ENCODE peak calls at places on chromosomes 12 and 14, in seven cellular contexts. One of them, this sample, is unnamed.

GRCh38 chr12:124188561-124189405 is 106.1 kb upstream of the RFLNA start:
- DNase-seq in left ventricle myocardium inferior: no peak
- DNase-seq in tibial artery: no peak
- DNase-seq in effector memory CD4-positive, alpha-beta T cell: no peak
- DNase-seq in cardiac muscle cell: no peak
- DNase-seq in dorsolateral prefrontal cortex: no peak
- DNase-seq in heart right ventricle: no peak
- DNase-seq in this sample: no peak

GRCh38 chr12:123142948-123143752 is 7.7 kb downstream of the PITPNM2 start:
- DNase-seq in left ventricle myocardium inferior: no peak
- DNase-seq in tibial artery: peak; percentile 68
- DNase-seq in effector memory CD4-positive, alpha-beta T cell: no peak
- DNase-seq in cardiac muscle cell: no peak
- DNase-seq in dorsolateral prefrontal cortex: no peak
- DNase-seq in heart right ventricle: no peak
- DNase-seq in this sample: no peak

GRCh38 chr12:75913502-75914110 is 118.0 kb downstream of the PHLDA1 start:
- DNase-seq in left ventricle myocardium inferior: peak; percentile 30
- DNase-seq in tibial artery: no peak
- DNase-seq in effector memory CD4-positive, alpha-beta T cell: no peak
- DNase-seq in cardiac muscle cell: peak; percentile 54
- DNase-seq in dorsolateral prefrontal cortex: no peak
- DNase-seq in heart right ventricle: peak; percentile 20
- DNase-seq in this sample: no peak

GRCh38 chr12:54357802-54358619 is 6.3 kb downstream of the GPR84 start:
- DNase-seq in left ventricle myocardium inferior: no peak
- DNase-seq in tibial artery: no peak
- DNase-seq in effector memory CD4-positive, alpha-beta T cell: no peak
- DNase-seq in cardiac muscle cell: no peak
- DNase-seq in dorsolateral prefrontal cortex: no peak
- DNase-seq in heart right ventricle: no peak
- DNase-seq in this sample: peak; percentile 47

GRCh38 chr12:101564912-101565311 is 29.9 kb upstream of the MYBPC1 start:
- DNase-seq in left ventricle myocardium inferior: no peak
- DNase-seq in tibial artery: no peak
- DNase-seq in effector memory CD4-positive, alpha-beta T cell: no peak
- DNase-seq in cardiac muscle cell: peak; percentile 3
- DNase-seq in dorsolateral prefrontal cortex: no peak
- DNase-seq in heart right ventricle: no peak
- DNase-seq in this sample: no peak

GRCh38 chr12:79531547-79531946 is 159.2 kb downstream of the PAWR start:
- DNase-seq in left ventricle myocardium inferior: no peak
- DNase-seq in tibial artery: no peak
- DNase-seq in effector memory CD4-positive, alpha-beta T cell: no peak
- DNase-seq in cardiac muscle cell: peak; percentile 64
- DNase-seq in dorsolateral prefrontal cortex: no peak
- DNase-seq in heart right ventricle: no peak
- DNase-seq in this sample: no peak

GRCh38 chr14:77316872-77317271 is 3.8 kb downstream of the POMT2 start:
- DNase-seq in left ventricle myocardium inferior: no peak
- DNase-seq in tibial artery: no peak
- DNase-seq in effector memory CD4-positive, alpha-beta T cell: no peak
- DNase-seq in cardiac muscle cell: no peak
- DNase-seq in dorsolateral prefrontal cortex: no peak
- DNase-seq in heart right ventricle: no peak
- DNase-seq in this sample: no peak

GRCh38 chr14:96986701-96987474 is 189.7 kb downstream of the VRK1 start:
- DNase-seq in left ventricle myocardium inferior: no peak
- DNase-seq in tibial artery: no peak
- DNase-seq in effector memory CD4-positive, alpha-beta T cell: no peak
- DNase-seq in cardiac muscle cell: no peak
- DNase-seq in dorsolateral prefrontal cortex: no peak
- DNase-seq in heart right ventricle: no peak
- DNase-seq in this sample: no peak

GRCh38 chr12:50564240-50564947 is 59.6 kb downstream of the DIP2B start:
- DNase-seq in left ventricle myocardium inferior: no peak
- DNase-seq in tibial artery: no peak
- DNase-seq in effector memory CD4-positive, alpha-beta T cell: no peak
- DNase-seq in cardiac muscle cell: peak; percentile 67
- DNase-seq in dorsolateral prefrontal cortex: no peak
- DNase-seq in heart right ventricle: no peak
- DNase-seq in this sample: no peak

GRCh38 chr14:60720962-60721330 is 3.2 kb downstream of the SIX4 start:
- DNase-seq in left ventricle myocardium inferior: no peak
- DNase-seq in tibial artery: no peak
- DNase-seq in effector memory CD4-positive, alpha-beta T cell: no peak
- DNase-seq in cardiac muscle cell: no peak
- DNase-seq in dorsolateral prefrontal cortex: no peak
- DNase-seq in heart right ventricle: no peak
- DNase-seq in this sample: no peak

GRCh38 chr12:50764116-50764860 is 387 bp downstream of the ATF1 start:
- DNase-seq in left ventricle myocardium inferior: no peak
- DNase-seq in tibial artery: peak; percentile 72
- DNase-seq in effector memory CD4-positive, alpha-beta T cell: peak; percentile 72
- DNase-seq in cardiac muscle cell: peak; percentile 49
- DNase-seq in dorsolateral prefrontal cortex: no peak
- DNase-seq in heart right ventricle: peak; percentile 69
- DNase-seq in this sample: peak; percentile 77

GRCh38 chr12:40314927-40315326 is 90.1 kb downstream of the LRRK2 start:
- DNase-seq in left ventricle myocardium inferior: no peak
- DNase-seq in tibial artery: no peak
- DNase-seq in effector memory CD4-positive, alpha-beta T cell: no peak
- DNase-seq in cardiac muscle cell: no peak
- DNase-seq in dorsolateral prefrontal cortex: no peak
- DNase-seq in heart right ventricle: no peak
- DNase-seq in this sample: no peak
- H3K27ac ChIP-seq in left ventricle myocardium inferior: no peak overlapping the region
- H3K27ac ChIP-seq in tibial artery: no peak overlapping the region
- H3K27ac ChIP-seq in effector memory CD4-positive, alpha-beta T cell: no peak overlapping the region
- H3K27ac ChIP-seq in cardiac muscle cell: no peak overlapping the region
- H3K27ac ChIP-seq in dorsolateral prefrontal cortex: no peak overlapping the region
- H3K27ac ChIP-seq in heart right ventricle: no peak overlapping the region
- H3K27ac ChIP-seq in this sample: no peak overlapping the region

GRCh38 chr14:65336191-65336591 is 76.3 kb upstream of the FUT8 start:
- DNase-seq in left ventricle myocardium inferior: no peak
- DNase-seq in tibial artery: no peak
- DNase-seq in effector memory CD4-positive, alpha-beta T cell: no peak
- DNase-seq in cardiac muscle cell: peak; percentile 64
- DNase-seq in dorsolateral prefrontal cortex: no peak
- DNase-seq in heart right ventricle: no peak
- DNase-seq in this sample: no peak
- H3K27ac ChIP-seq in left ventricle myocardium inferior: no peak overlapping the region
- H3K27ac ChIP-seq in tibial artery: no peak overlapping the region
- H3K27ac ChIP-seq in effector memory CD4-positive, alpha-beta T cell: no peak overlapping the region
- H3K27ac ChIP-seq in cardiac muscle cell: no peak overlapping the region
- H3K27ac ChIP-seq in dorsolateral prefrontal cortex: no peak overlapping the region
- H3K27ac ChIP-seq in heart right ventricle: no peak overlapping the region
- H3K27ac ChIP-seq in this sample: no peak overlapping the region

DNA sequence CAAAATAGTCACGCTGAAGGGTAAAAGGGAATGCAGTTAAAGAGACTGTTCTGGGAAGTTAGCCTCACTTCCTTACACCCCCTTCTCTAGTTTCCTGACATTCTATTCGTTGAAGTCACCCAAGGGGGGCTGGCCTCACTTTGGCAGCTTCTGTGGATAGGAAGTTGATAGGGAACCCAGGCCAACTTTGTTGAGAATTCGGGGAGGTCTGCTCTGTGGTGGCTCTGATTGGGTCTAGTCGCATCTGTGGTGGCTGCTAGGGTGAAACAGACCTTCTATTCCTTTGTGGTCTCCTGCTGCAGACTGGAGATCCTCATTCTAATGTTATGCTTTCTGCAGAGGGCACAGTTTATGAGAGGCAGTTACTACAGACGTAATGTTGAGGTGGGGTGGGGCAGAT is 28.8 kb upstream of the GZMB start:
- DNase-seq in left ventricle myocardium inferior: no peak
- DNase-seq in tibial artery: no peak
- DNase-seq in effector memory CD4-positive, alpha-beta T cell: no peak
- DNase-seq in cardiac muscle cell: no peak
- DNase-seq in dorsolateral prefrontal cortex: no peak
- DNase-seq in heart right ventricle: no peak
- DNase-seq in this sample: no peak
- H3K27ac ChIP-seq in left ventricle myocardium inferior: peak overlapping the region; percentile 39
- H3K27ac ChIP-seq in tibial artery: no peak overlapping the region
- H3K27ac ChIP-seq in effector memory CD4-positive, alpha-beta T cell: no peak overlapping the region
- H3K27ac ChIP-seq in cardiac muscle cell: no peak overlapping the region
- H3K27ac ChIP-seq in dorsolateral prefrontal cortex: no peak overlapping the region
- H3K27ac ChIP-seq in heart right ventricle: peak overlapping the region; percentile 57
- H3K27ac ChIP-seq in this sample: no peak overlapping the region

GRCh38 chr12:56591111-56591510 is 39.0 kb downstream of the BAZ2A start:
- DNase-seq in left ventricle myocardium inferior: no peak
- DNase-seq in tibial artery: no peak
- DNase-seq in effector memory CD4-positive, alpha-beta T cell: no peak
- DNase-seq in cardiac muscle cell: no peak
- DNase-seq in dorsolateral prefrontal cortex: no peak
- DNase-seq in heart right ventricle: no peak
- DNase-seq in this sample: no peak

GRCh38 chr12:56591961-56592360 is 38.2 kb downstream of the BAZ2A start:
- DNase-seq in left ventricle myocardium inferior: no peak
- DNase-seq in tibial artery: no peak
- DNase-seq in effector memory CD4-positive, alpha-beta T cell: no peak
- DNase-seq in cardiac muscle cell: no peak
- DNase-seq in dorsolateral prefrontal cortex: no peak
- DNase-seq in heart right ventricle: no peak
- DNase-seq in this sample: no peak

GRCh38 chr12:56590237-56590830 is 39.8 kb downstream of the BAZ2A start:
- DNase-seq in left ventricle myocardium inferior: no peak
- DNase-seq in tibial artery: no peak
- DNase-seq in effector memory CD4-positive, alpha-beta T cell: no peak
- DNase-seq in cardiac muscle cell: peak; percentile 37
- DNase-seq in dorsolateral prefrontal cortex: no peak
- DNase-seq in heart right ventricle: no peak
- DNase-seq in this sample: no peak

GRCh38 chr12:56596815-56597214 is 33.3 kb downstream of the BAZ2A start:
- DNase-seq in left ventricle myocardium inferior: no peak
- DNase-seq in tibial artery: no peak
- DNase-seq in effector memory CD4-positive, alpha-beta T cell: no peak
- DNase-seq in cardiac muscle cell: no peak
- DNase-seq in dorsolateral prefrontal cortex: no peak
- DNase-seq in heart right ventricle: no peak
- DNase-seq in this sample: no peak

GRCh38 chr12:56593909-56594621 is 36.1 kb downstream of the BAZ2A start:
- DNase-seq in left ventricle myocardium inferior: no peak
- DNase-seq in tibial artery: peak; percentile 77
- DNase-seq in effector memory CD4-positive, alpha-beta T cell: peak; percentile 30
- DNase-seq in cardiac muscle cell: peak; percentile 83
- DNase-seq in dorsolateral prefrontal cortex: peak; percentile 46
- DNase-seq in heart right ventricle: no peak
- DNase-seq in this sample: peak; percentile 5
- H3K27ac ChIP-seq in left ventricle myocardium inferior: peak overlapping the region; percentile 54
- H3K27ac ChIP-seq in tibial artery: peak overlapping the region; percentile 58
- H3K27ac ChIP-seq in effector memory CD4-positive, alpha-beta T cell: no peak overlapping the region
- H3K27ac ChIP-seq in cardiac muscle cell: peak overlapping the region; percentile 91
- H3K27ac ChIP-seq in dorsolateral prefrontal cortex: peak overlapping the region; percentile 13
- H3K27ac ChIP-seq in heart right ventricle: no peak overlapping the region
- H3K27ac ChIP-seq in this sample: peak overlapping the region; percentile 63

DNA sequence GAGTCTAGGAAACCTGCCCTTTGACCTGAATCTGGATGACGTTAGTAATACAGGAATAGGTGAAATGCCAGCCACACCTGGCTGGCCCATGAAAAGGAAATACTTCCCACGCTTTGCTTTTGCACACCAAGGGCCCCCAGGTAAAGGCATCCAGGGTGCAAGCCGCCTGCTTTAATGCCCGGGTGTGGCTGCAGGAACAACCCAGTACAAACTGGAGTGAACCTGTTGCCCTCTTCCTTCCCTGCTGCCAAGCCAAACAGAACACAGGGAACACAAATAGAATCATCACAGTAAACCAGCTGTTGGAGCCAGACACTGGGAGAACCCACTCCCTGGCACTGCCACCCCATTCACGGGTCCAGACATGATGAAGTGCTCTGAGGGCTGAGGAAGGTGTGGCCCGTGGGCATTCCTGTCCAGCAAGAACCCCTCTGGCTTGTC is 24.2 kb upstream of the FOS start:
- DNase-seq in left ventricle myocardium inferior: no peak
- DNase-seq in tibial artery: peak; percentile 80
- DNase-seq in effector memory CD4-positive, alpha-beta T cell: no peak
- DNase-seq in cardiac muscle cell: no peak
- DNase-seq in dorsolateral prefrontal cortex: no peak
- DNase-seq in heart right ventricle: no peak
- DNase-seq in this sample: no peak
- H3K27ac ChIP-seq in left ventricle myocardium inferior: peak overlapping the region; percentile 40
- H3K27ac ChIP-seq in tibial artery: peak overlapping the region; percentile 42
- H3K27ac ChIP-seq in effector memory CD4-positive, alpha-beta T cell: no peak overlapping the region
- H3K27ac ChIP-seq in cardiac muscle cell: peak overlapping the region; percentile 56
- H3K27ac ChIP-seq in dorsolateral prefrontal cortex: no peak overlapping the region
- H3K27ac ChIP-seq in heart right ventricle: peak overlapping the region; percentile 20
- H3K27ac ChIP-seq in this sample: no peak overlapping the region

GRCh38 chr12:64730585-64730964 is 28.6 kb downstream of the GNS start:
- DNase-seq in left ventricle myocardium inferior: no peak
- DNase-seq in tibial artery: no peak
- DNase-seq in effector memory CD4-positive, alpha-beta T cell: no peak
- DNase-seq in cardiac muscle cell: no peak
- DNase-seq in dorsolateral prefrontal cortex: no peak
- DNase-seq in heart right ventricle: no peak
- DNase-seq in this sample: no peak

GRCh38 chr12:64731683-64732082 is 27.5 kb downstream of the GNS start:
- DNase-seq in left ventricle myocardium inferior: no peak
- DNase-seq in tibial artery: no peak
- DNase-seq in effector memory CD4-positive, alpha-beta T cell: no peak
- DNase-seq in cardiac muscle cell: no peak
- DNase-seq in dorsolateral prefrontal cortex: no peak
- DNase-seq in heart right ventricle: no peak
- DNase-seq in this sample: no peak

GRCh38 chr12:64735447-64735846 is 23.8 kb downstream of the GNS start:
- DNase-seq in left ventricle myocardium inferior: no peak
- DNase-seq in tibial artery: no peak
- DNase-seq in effector memory CD4-positive, alpha-beta T cell: no peak
- DNase-seq in cardiac muscle cell: no peak
- DNase-seq in dorsolateral prefrontal cortex: no peak
- DNase-seq in heart right ventricle: no peak
- DNase-seq in this sample: no peak

GRCh38 chr12:64736771-64737170 is 22.4 kb downstream of the GNS start:
- DNase-seq in left ventricle myocardium inferior: no peak
- DNase-seq in tibial artery: no peak
- DNase-seq in effector memory CD4-positive, alpha-beta T cell: no peak
- DNase-seq in cardiac muscle cell: no peak
- DNase-seq in dorsolateral prefrontal cortex: no peak
- DNase-seq in heart right ventricle: no peak
- DNase-seq in this sample: no peak

DNA sequence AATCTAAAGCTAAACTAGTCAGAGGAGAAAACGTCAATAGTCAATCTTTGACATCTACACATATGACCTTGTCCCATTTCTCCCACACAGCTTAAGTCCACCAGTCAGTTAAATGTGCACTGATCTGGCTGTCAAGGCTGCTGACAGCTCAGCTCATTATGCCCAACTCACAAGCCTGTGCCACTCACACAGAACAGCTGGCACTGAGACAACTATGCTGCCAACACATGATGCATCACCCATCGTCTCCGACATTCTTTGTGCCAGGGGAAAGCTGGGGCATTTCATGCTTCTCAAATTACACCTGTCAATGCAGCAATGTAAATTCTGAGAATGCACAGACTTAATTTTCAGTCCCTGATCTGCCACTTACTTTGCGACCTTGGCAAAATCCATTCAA is 25.3 kb downstream of the GNS start:
- DNase-seq in left ventricle myocardium inferior: peak; percentile 66
- DNase-seq in tibial artery: no peak
- DNase-seq in effector memory CD4-positive, alpha-beta T cell: no peak
- DNase-seq in cardiac muscle cell: no peak
- DNase-seq in dorsolateral prefrontal cortex: peak; percentile 66
- DNase-seq in heart right ventricle: peak; percentile 45
- DNase-seq in this sample: peak; percentile 19
- H3K27ac ChIP-seq in left ventricle myocardium inferior: peak overlapping the region; percentile 83
- H3K27ac ChIP-seq in tibial artery: no peak overlapping the region
- H3K27ac ChIP-seq in effector memory CD4-positive, alpha-beta T cell: no peak overlapping the region
- H3K27ac ChIP-seq in cardiac muscle cell: peak overlapping the region; percentile 67
- H3K27ac ChIP-seq in dorsolateral prefrontal cortex: no peak overlapping the region
- H3K27ac ChIP-seq in heart right ventricle: peak overlapping the region; percentile 50
- H3K27ac ChIP-seq in this sample: no peak overlapping the region

This sample was measured in caudate nucleus.